ENCODE peak calls at places on chromosomes 11 and 22, in nine cellular contexts. One of them, this sample, is unnamed.

GRCh38 chr11:96384156-96384555 is 5.6 kb downstream of the CCDC82 start:
- DNase-seq in non-pigmented ciliary epithelial cell: no peak
- DNase-seq in GM03348: no peak
- DNase-seq in astrocyte of the cerebellum: no peak
- DNase-seq in NCI-H1105 treated with DMSO at 0.1 percent for 48 hours: peak
- DNase-seq in AG04450: no peak
- DNase-seq in MM.1S: no peak
- DNase-seq in HTR-8/SVneo: no peak
- DNase-seq in AG09319: no peak
- DNase-seq in this sample: no peak

GRCh38 chr11:124740277-124740882 is 638 bp downstream of the NRGN start:
- DNase-seq in AG09319: no peak
- DNase-seq in GM03348: no peak
- DNase-seq in HTR-8/SVneo: no peak
- DNase-seq in NCI-H1105 treated with DMSO at 0.1 percent for 48 hours: peak
- DNase-seq in AG04450: no peak
- DNase-seq in MM.1S: peak
- DNase-seq in non-pigmented ciliary epithelial cell: no peak
- DNase-seq in astrocyte of the cerebellum: no peak
- DNase-seq in this sample: no peak

GRCh38 chr22:28019360-28019759 is 100.3 kb upstream of the PITPNB start:
- DNase-seq in NCI-H1105 treated with DMSO at 0.1 percent for 48 hours: no peak
- DNase-seq in GM03348: no peak
- DNase-seq in AG04450: no peak
- DNase-seq in MM.1S: peak
- DNase-seq in HTR-8/SVneo: no peak
- DNase-seq in AG09319: no peak
- DNase-seq in astrocyte of the cerebellum: no peak
- DNase-seq in non-pigmented ciliary epithelial cell: no peak
- DNase-seq in this sample: no peak

GRCh38 chr11:102599642-102600261 is 25.4 kb downstream of the MMP20 start:
- DNase-seq in MM.1S: no peak
- DNase-seq in astrocyte of the cerebellum: peak
- DNase-seq in GM03348: peak
- DNase-seq in non-pigmented ciliary epithelial cell: peak
- DNase-seq in AG04450: peak
- DNase-seq in AG09319: peak
- DNase-seq in HTR-8/SVneo: peak
- DNase-seq in NCI-H1105 treated with DMSO at 0.1 percent for 48 hours: no peak
- DNase-seq in this sample: peak

GRCh38 chr22:50201191-50202129 is 649 bp downstream of the SELENOO start:
- DNase-seq in astrocyte of the cerebellum: no peak
- DNase-seq in non-pigmented ciliary epithelial cell: no peak
- DNase-seq in MM.1S: no peak
- DNase-seq in AG09319: no peak
- DNase-seq in NCI-H1105 treated with DMSO at 0.1 percent for 48 hours: no peak
- DNase-seq in GM03348: peak
- DNase-seq in AG04450: no peak
- DNase-seq in HTR-8/SVneo: no peak
- DNase-seq in this sample: no peak

GRCh38 chr11:117583063-117583801 is 213.8 kb downstream of the DSCAML1 start:
- DNase-seq in astrocyte of the cerebellum: no peak
- DNase-seq in MM.1S: no peak
- DNase-seq in AG04450: no peak
- DNase-seq in NCI-H1105 treated with DMSO at 0.1 percent for 48 hours: no peak
- DNase-seq in GM03348: peak
- DNase-seq in non-pigmented ciliary epithelial cell: no peak
- DNase-seq in HTR-8/SVneo: no peak
- DNase-seq in AG09319: no peak
- DNase-seq in this sample: no peak

GRCh38 chr11:95175969-95176368 is 55.0 kb downstream of the SESN3 start:
- DNase-seq in non-pigmented ciliary epithelial cell: no peak
- DNase-seq in NCI-H1105 treated with DMSO at 0.1 percent for 48 hours: no peak
- DNase-seq in GM03348: no peak
- DNase-seq in AG04450: no peak
- DNase-seq in MM.1S: no peak
- DNase-seq in HTR-8/SVneo: no peak
- DNase-seq in AG09319: no peak
- DNase-seq in astrocyte of the cerebellum: no peak
- DNase-seq in this sample: no peak

GRCh38 chr11:61914471-61915171 is 2.7 kb downstream of the RAB3IL1 start:
- DNase-seq in MM.1S: no peak
- DNase-seq in non-pigmented ciliary epithelial cell: no peak
- DNase-seq in HTR-8/SVneo: no peak
- DNase-seq in NCI-H1105 treated with DMSO at 0.1 percent for 48 hours: no peak
- DNase-seq in GM03348: no peak
- DNase-seq in astrocyte of the cerebellum: no peak
- DNase-seq in AG04450: no peak
- DNase-seq in AG09319: no peak
- DNase-seq in this sample: no peak

GRCh38 chr22:46592390-46592872 is 27.8 kb upstream of the GRAMD4 start:
- DNase-seq in GM03348: peak
- DNase-seq in MM.1S: peak
- DNase-seq in non-pigmented ciliary epithelial cell: peak
- DNase-seq in AG04450: peak
- DNase-seq in NCI-H1105 treated with DMSO at 0.1 percent for 48 hours: no peak
- DNase-seq in astrocyte of the cerebellum: peak
- DNase-seq in HTR-8/SVneo: no peak
- DNase-seq in AG09319: no peak
- DNase-seq in this sample: peak

GRCh38 chr11:47415949-47416472 is 7.6 kb downstream of the SLC39A13 start:
- DNase-seq in HTR-8/SVneo: peak
- DNase-seq in AG04450: peak
- DNase-seq in MM.1S: no peak
- DNase-seq in non-pigmented ciliary epithelial cell: peak
- DNase-seq in AG09319: peak
- DNase-seq in NCI-H1105 treated with DMSO at 0.1 percent for 48 hours: peak
- DNase-seq in GM03348: peak
- DNase-seq in astrocyte of the cerebellum: peak
- DNase-seq in this sample: peak

GRCh38 chr11:122758974-122759373 is 79.3 kb upstream of the CRTAM start:
- DNase-seq in AG09319: no peak
- DNase-seq in NCI-H1105 treated with DMSO at 0.1 percent for 48 hours: no peak
- DNase-seq in non-pigmented ciliary epithelial cell: no peak
- DNase-seq in astrocyte of the cerebellum: peak
- DNase-seq in AG04450: no peak
- DNase-seq in GM03348: peak
- DNase-seq in HTR-8/SVneo: no peak
- DNase-seq in MM.1S: no peak
- DNase-seq in this sample: no peak

GRCh38 chr22:42964994-42965699 is 49.8 kb downstream of the PACSIN2 start:
- DNase-seq in non-pigmented ciliary epithelial cell: no peak
- DNase-seq in HTR-8/SVneo: no peak
- DNase-seq in GM03348: no peak
- DNase-seq in MM.1S: no peak
- DNase-seq in AG04450: no peak
- DNase-seq in AG09319: no peak
- DNase-seq in NCI-H1105 treated with DMSO at 0.1 percent for 48 hours: no peak
- DNase-seq in astrocyte of the cerebellum: no peak
- DNase-seq in this sample: no peak

GRCh38 chr11:10943968-10944367 is 86.1 kb upstream of the ZBED5 start:
- DNase-seq in AG09319: no peak
- DNase-seq in astrocyte of the cerebellum: peak
- DNase-seq in non-pigmented ciliary epithelial cell: no peak
- DNase-seq in NCI-H1105 treated with DMSO at 0.1 percent for 48 hours: no peak
- DNase-seq in AG04450: peak
- DNase-seq in HTR-8/SVneo: no peak
- DNase-seq in MM.1S: no peak
- DNase-seq in GM03348: peak
- DNase-seq in this sample: no peak

GRCh38 chr22:27880778-27881394 is 38.2 kb downstream of the PITPNB start:
- DNase-seq in AG04450: peak
- DNase-seq in MM.1S: peak
- DNase-seq in non-pigmented ciliary epithelial cell: peak
- DNase-seq in astrocyte of the cerebellum: peak
- DNase-seq in NCI-H1105 treated with DMSO at 0.1 percent for 48 hours: peak
- DNase-seq in AG09319: peak
- DNase-seq in HTR-8/SVneo: peak
- DNase-seq in GM03348: peak
- DNase-seq in this sample: peak

GRCh38 chr11:61460986-61461385 is 31.1 kb downstream of the SDHAF2 start:
- DNase-seq in non-pigmented ciliary epithelial cell: no peak
- DNase-seq in MM.1S: no peak
- DNase-seq in GM03348: no peak
- DNase-seq in AG04450: no peak
- DNase-seq in HTR-8/SVneo: no peak
- DNase-seq in NCI-H1105 treated with DMSO at 0.1 percent for 48 hours: no peak
- DNase-seq in astrocyte of the cerebellum: no peak
- DNase-seq in AG09319: no peak
- DNase-seq in this sample: no peak

GRCh38 chr11:78666675-78667129 is 92.0 kb upstream of the NARS2 start:
- DNase-seq in AG09319: no peak
- DNase-seq in MM.1S: no peak
- DNase-seq in HTR-8/SVneo: no peak
- DNase-seq in non-pigmented ciliary epithelial cell: no peak
- DNase-seq in NCI-H1105 treated with DMSO at 0.1 percent for 48 hours: no peak
- DNase-seq in AG04450: no peak
- DNase-seq in astrocyte of the cerebellum: no peak
- DNase-seq in GM03348: peak
- DNase-seq in this sample: peak

GRCh38 chr11:35246725-35247124 is 107.8 kb downstream of the CD44 start:
- DNase-seq in NCI-H1105 treated with DMSO at 0.1 percent for 48 hours: no peak
- DNase-seq in MM.1S: no peak
- DNase-seq in AG09319: no peak
- DNase-seq in astrocyte of the cerebellum: no peak
- DNase-seq in HTR-8/SVneo: no peak
- DNase-seq in AG04450: no peak
- DNase-seq in non-pigmented ciliary epithelial cell: no peak
- DNase-seq in GM03348: peak
- DNase-seq in this sample: no peak

GRCh38 chr11:72229925-72230763 is 5.6 kb downstream of the INPPL1 start:
- DNase-seq in astrocyte of the cerebellum: no peak
- DNase-seq in MM.1S: no peak
- DNase-seq in GM03348: no peak
- DNase-seq in NCI-H1105 treated with DMSO at 0.1 percent for 48 hours: no peak
- DNase-seq in AG04450: no peak
- DNase-seq in non-pigmented ciliary epithelial cell: no peak
- DNase-seq in HTR-8/SVneo: no peak
- DNase-seq in AG09319: no peak
- DNase-seq in this sample: no peak

GRCh38 chr22:25757686-25758085 is 15.7 kb downstream of the MYO18B start:
- DNase-seq in NCI-H1105 treated with DMSO at 0.1 percent for 48 hours: no peak
- DNase-seq in GM03348: no peak
- DNase-seq in MM.1S: no peak
- DNase-seq in AG04450: no peak
- DNase-seq in astrocyte of the cerebellum: no peak
- DNase-seq in HTR-8/SVneo: no peak
- DNase-seq in non-pigmented ciliary epithelial cell: no peak
- DNase-seq in AG09319: no peak
- DNase-seq in this sample: no peak

GRCh38 chr11:64581057-64581523 is 9.9 kb upstream of the SLC22A12 start:
- DNase-seq in AG09319: no peak
- DNase-seq in non-pigmented ciliary epithelial cell: no peak
- DNase-seq in astrocyte of the cerebellum: no peak
- DNase-seq in MM.1S: no peak
- DNase-seq in NCI-H1105 treated with DMSO at 0.1 percent for 48 hours: no peak
- DNase-seq in GM03348: no peak
- DNase-seq in HTR-8/SVneo: no peak
- DNase-seq in AG04450: no peak
- DNase-seq in this sample: no peak

GRCh38 chr11:64400096-64400495 is 41.1 kb downstream of the RPS6KA4 start:
- DNase-seq in AG09319: no peak
- DNase-seq in AG04450: no peak
- DNase-seq in astrocyte of the cerebellum: no peak
- DNase-seq in GM03348: peak
- DNase-seq in HTR-8/SVneo: peak
- DNase-seq in NCI-H1105 treated with DMSO at 0.1 percent for 48 hours: no peak
- DNase-seq in non-pigmented ciliary epithelial cell: no peak
- DNase-seq in MM.1S: no peak
- DNase-seq in this sample: no peak

GRCh38 chr11:124763156-124763947 is 1.3 kb upstream of the ESAM start:
- DNase-seq in astrocyte of the cerebellum: peak
- DNase-seq in AG09319: peak
- DNase-seq in non-pigmented ciliary epithelial cell: no peak
- DNase-seq in HTR-8/SVneo: peak
- DNase-seq in GM03348: peak
- DNase-seq in AG04450: no peak
- DNase-seq in NCI-H1105 treated with DMSO at 0.1 percent for 48 hours: peak
- DNase-seq in MM.1S: peak
- DNase-seq in this sample: no peak

GRCh38 chr11:65310756-65311155 is 3.9 kb upstream of the CDC42EP2 start:
- DNase-seq in NCI-H1105 treated with DMSO at 0.1 percent for 48 hours: no peak
- DNase-seq in MM.1S: no peak
- DNase-seq in AG04450: no peak
- DNase-seq in AG09319: no peak
- DNase-seq in HTR-8/SVneo: no peak
- DNase-seq in non-pigmented ciliary epithelial cell: no peak
- DNase-seq in GM03348: no peak
- DNase-seq in astrocyte of the cerebellum: no peak
- DNase-seq in this sample: no peak

GRCh38 chr22:50249382-50250248 is 1.4 kb downstream of the HDAC10 start:
- DNase-seq in MM.1S: no peak
- DNase-seq in astrocyte of the cerebellum: no peak
- DNase-seq in non-pigmented ciliary epithelial cell: no peak
- DNase-seq in HTR-8/SVneo: no peak
- DNase-seq in AG09319: no peak
- DNase-seq in GM03348: no peak
- DNase-seq in AG04450: no peak
- DNase-seq in NCI-H1105 treated with DMSO at 0.1 percent for 48 hours: no peak
- DNase-seq in this sample: no peak

GRCh38 chr11:30244255-30244654 is 13.4 kb downstream of the FSHB start:
- DNase-seq in NCI-H1105 treated with DMSO at 0.1 percent for 48 hours: no peak
- DNase-seq in AG04450: no peak
- DNase-seq in HTR-8/SVneo: peak
- DNase-seq in GM03348: peak
- DNase-seq in non-pigmented ciliary epithelial cell: peak
- DNase-seq in AG09319: no peak
- DNase-seq in astrocyte of the cerebellum: peak
- DNase-seq in MM.1S: no peak
- DNase-seq in this sample: no peak

GRCh38 chr11:11422291-11423128 is 69.5 kb upstream of the CSNK2A3 start:
- DNase-seq in HTR-8/SVneo: no peak
- DNase-seq in AG04450: no peak
- DNase-seq in astrocyte of the cerebellum: no peak
- DNase-seq in MM.1S: no peak
- DNase-seq in AG09319: no peak
- DNase-seq in NCI-H1105 treated with DMSO at 0.1 percent for 48 hours: peak
- DNase-seq in GM03348: no peak
- DNase-seq in non-pigmented ciliary epithelial cell: no peak
- DNase-seq in this sample: no peak

GRCh38 chr11:1953489-1954284 is 6.6 kb downstream of the MRPL23 start:
- DNase-seq in HTR-8/SVneo: no peak
- DNase-seq in NCI-H1105 treated with DMSO at 0.1 percent for 48 hours: no peak
- DNase-seq in AG09319: no peak
- DNase-seq in MM.1S: no peak
- DNase-seq in non-pigmented ciliary epithelial cell: no peak
- DNase-seq in AG04450: no peak
- DNase-seq in GM03348: no peak
- DNase-seq in astrocyte of the cerebellum: no peak
- DNase-seq in this sample: no peak

GRCh38 chr22:29470159-29470855 is 9.7 kb upstream of the NEFH start:
- DNase-seq in GM03348: peak
- DNase-seq in MM.1S: peak
- DNase-seq in AG09319: no peak
- DNase-seq in HTR-8/SVneo: peak
- DNase-seq in AG04450: no peak
- DNase-seq in NCI-H1105 treated with DMSO at 0.1 percent for 48 hours: peak
- DNase-seq in astrocyte of the cerebellum: no peak
- DNase-seq in non-pigmented ciliary epithelial cell: no peak
- DNase-seq in this sample: no peak

GRCh38 chr11:102598272-102598671 is 26.9 kb downstream of the MMP20 start:
- DNase-seq in NCI-H1105 treated with DMSO at 0.1 percent for 48 hours: no peak
- DNase-seq in HTR-8/SVneo: no peak
- DNase-seq in MM.1S: no peak
- DNase-seq in AG04450: no peak
- DNase-seq in non-pigmented ciliary epithelial cell: no peak
- DNase-seq in AG09319: no peak
- DNase-seq in GM03348: no peak
- DNase-seq in astrocyte of the cerebellum: no peak
- DNase-seq in this sample: no peak

GRCh38 chr11:126257764-126258163 is 10.9 kb downstream of the SRPRA start:
- DNase-seq in non-pigmented ciliary epithelial cell: no peak
- DNase-seq in NCI-H1105 treated with DMSO at 0.1 percent for 48 hours: no peak
- DNase-seq in MM.1S: no peak
- DNase-seq in astrocyte of the cerebellum: peak
- DNase-seq in AG09319: peak
- DNase-seq in AG04450: peak
- DNase-seq in HTR-8/SVneo: no peak
- DNase-seq in GM03348: peak
- DNase-seq in this sample: peak

GRCh38 chr11:121237686-121238658 is 54.6 kb upstream of the SC5D start:
- DNase-seq in astrocyte of the cerebellum: no peak
- DNase-seq in AG09319: no peak
- DNase-seq in NCI-H1105 treated with DMSO at 0.1 percent for 48 hours: no peak
- DNase-seq in GM03348: no peak
- DNase-seq in non-pigmented ciliary epithelial cell: no peak
- DNase-seq in HTR-8/SVneo: no peak
- DNase-seq in MM.1S: no peak
- DNase-seq in AG04450: no peak
- DNase-seq in this sample: peak